ENCODE peak calls at places on chromosome 12, in four cellular contexts. R is T-helper 9 cell, M is NCI-H2107, Y is kidney tubule cell. L is an unnamed sample.

GRCh38 chr12:65965358-65965757 is 141.1 kb downstream of the HMGA2 start:
- DNase-seq in R (no peak), M (no peak), Y (no peak), L (peak)

GRCh38 chr12:49161092-49161795 is 27.6 kb downstream of the TUBA1A start:
- DNase-seq in R (no peak), M (no peak), Y (no peak), L (no peak)

GRCh38 chr12:51217133-51217967 is 512 bp downstream of the POU6F1 start:
- DNase-seq in R (peak), M (peak), Y (peak), L (peak)

GRCh38 chr12:26195250-26195640 is at the start of gene SSPN:
- DNase-seq in R (no peak), M (no peak), Y (peak), L (peak)

GRCh38 chr12:18171571-18171970 is 81.6 kb upstream of the RERGL start:
- DNase-seq in R (no peak), M (no peak), Y (no peak), L (no peak)

GRCh38 chr12:113201187-113202177 is 16.0 kb downstream of the RITA1 start:
- DNase-seq in R (no peak), M (no peak), Y (no peak), L (no peak)

GRCh38 chr12:50626026-50626425 is 121.2 kb downstream of the DIP2B start:
- DNase-seq in R (no peak), M (no peak), Y (no peak), L (no peak)

GRCh38 chr12:100141998-100142850 is 450 bp downstream of the BLTP3B start:
- DNase-seq in R (peak), M (no peak), Y (no peak), L (peak)

GRCh38 chr12:77682488-77682887 is 148.2 kb upstream of the NAV3 start:
- DNase-seq in R (no peak), M (no peak), Y (no peak), L (no peak)

GRCh38 chr12:3141339-3142321 is 64.5 kb downstream of the TSPAN9 start:
- DNase-seq in R (no peak), M (no peak), Y (no peak), L (no peak)

GRCh38 chr12:71303199-71303598 is 136.4 kb upstream of the LGR5 start:
- DNase-seq in R (no peak), M (no peak), Y (peak), L (no peak)

GRCh38 chr12:128463881-128464280 is 196.9 kb downstream of the TMEM132C start:
- DNase-seq in R (no peak), M (no peak), Y (no peak), L (no peak)

GRCh38 chr12:1830981-1831930 is 10.9 kb downstream of the LRTM2 start:
- DNase-seq in R (no peak), M (no peak), Y (peak), L (peak)

GRCh38 chr12:59173696-59174095 is 253.4 kb upstream of the LRIG3 start:
- DNase-seq in R (no peak), M (no peak), Y (no peak), L (no peak)

GRCh38 chr12:51082561-51083139 is 746 bp downstream of the CSRNP2 start:
- DNase-seq in R (peak), M (no peak), Y (peak), L (peak)

GRCh38 chr12:75086086-75087038 is 123.3 kb downstream of the KCNC2 start:
- DNase-seq in R (no peak), M (no peak), Y (no peak), L (no peak)

GRCh38 chr12:56591111-56591510 is 39.0 kb downstream of the BAZ2A start:
- DNase-seq in R (no peak), M (peak), Y (no peak), L (no peak)

GRCh38 chr12:26987634-26988424 is 26.4 kb downstream of the TM7SF3 start:
- DNase-seq in R (no peak), M (no peak), Y (peak), L (peak)

GRCh38 chr12:30533518-30533917 is 162.2 kb downstream of the IPO8 start:
- DNase-seq in R (no peak), M (no peak), Y (no peak), L (no peak)

GRCh38 chr12:4074129-4074528 is 199.4 kb upstream of the CCND2 start:
- DNase-seq in R (no peak), M (no peak), Y (no peak), L (no peak)

GRCh38 chr12:26642361-26642760 is 190.6 kb downstream of the ITPR2 start:
- DNase-seq in R (no peak), M (no peak), Y (peak), L (peak)